ENCODE peak calls at places on chromosome 2, in eight cellular contexts. F, C, B, N, A, K, P and X are unnamed samples.

GRCh38 chr2:49936965-49937364 is 782.6 kb upstream of the FSHR start:
- DNase-seq in F (no peak), C (no peak), B (no peak), N (no peak), A (no peak), K (no peak), P (no peak), X (no peak)

GRCh38 chr2:173441222-173441621 is 86.5 kb downstream of the CDCA7 start:
- DNase-seq in F (no peak), C (no peak), B (no peak), N (no peak), A (no peak), K (no peak), P (no peak), X (no peak)

GRCh38 chr2:19710230-19710629 is 191.6 kb downstream of the TTC32 start:
- DNase-seq in F (no peak), C (no peak), B (no peak), N (no peak), A (no peak), K (no peak), P (no peak), X (no peak)

GRCh38 chr2:38149533-38149932 is 73.6 kb upstream of the CYP1B1 start:
- DNase-seq in F (peak; percentile 26), C (no peak), B (no peak), N (no peak), A (no peak), K (no peak), P (no peak), X (no peak)

GRCh38 chr2:179446475-179447141 is 182.0 kb upstream of the SESTD1 start:
- DNase-seq in F (no peak), C (no peak), B (no peak), N (no peak), A (no peak), K (no peak), P (no peak), X (peak; percentile 56)

GRCh38 chr2:69291004-69291650 is 95.9 kb downstream of the GFPT1 start:
- DNase-seq in F (no peak), C (no peak), B (no peak), N (no peak), A (no peak), K (no peak), P (no peak), X (no peak)

GRCh38 chr2:191333911-191334357 is 88.7 kb downstream of the MYO1B start:
- DNase-seq in F (no peak), C (peak; percentile 54), B (no peak), N (no peak), A (no peak), K (peak; percentile 42), P (peak; percentile 59), X (no peak)

GRCh38 chr2:84924173-84925106 is 19.0 kb downstream of the TMSB10 start:
- DNase-seq in F (no peak), C (no peak), B (no peak), N (peak; percentile 44), A (no peak), K (peak; percentile 53), P (no peak), X (no peak)

GRCh38 chr2:28976584-28976983 is 4.5 kb upstream of the TOGARAM2 start:
- DNase-seq in F (peak; percentile 95), C (peak; percentile 57), B (no peak), N (no peak), A (no peak), K (no peak), P (peak; percentile 47), X (peak; percentile 92)

GRCh38 chr2:30786923-30787685 is 20.1 kb downstream of the CAPN13 start:
- DNase-seq in F (peak; percentile 17), C (no peak), B (no peak), N (no peak), A (no peak), K (no peak), P (no peak), X (no peak)

GRCh38 chr2:59301466-59302402 is 1060.6 kb upstream of the FANCL start:
- DNase-seq in F (peak; percentile 86), C (peak; percentile 21), B (peak; percentile 1), N (peak; percentile 75), A (no peak), K (no peak), P (peak; percentile 23), X (peak; percentile 42)

GRCh38 chr2:133862400-133862977 is 294.2 kb upstream of the NCKAP5 start:
- DNase-seq in F (peak; percentile 16), C (no peak), B (no peak), N (no peak), A (no peak), K (no peak), P (no peak), X (no peak)

GRCh38 chr2:222358876-222359275 is 60.1 kb upstream of the PAX3 start:
- DNase-seq in F (no peak), C (no peak), B (no peak), N (no peak), A (no peak), K (no peak), P (no peak), X (no peak)

GRCh38 chr2:85308951-85309555 is 18.7 kb downstream of the TGOLN2 start:
- DNase-seq in F (peak; percentile 57), C (no peak), B (peak; percentile 33), N (no peak), A (no peak), K (no peak), P (peak; percentile 25), X (no peak)

GRCh38 chr2:103005386-103005785 is 243.6 kb downstream of the TMEM182 start:
- DNase-seq in F (no peak), C (no peak), B (no peak), N (no peak), A (no peak), K (no peak), P (no peak), X (no peak)

GRCh38 chr2:239905884-239906654 is 119.1 kb downstream of the NDUFA10 start:
- DNase-seq in F (peak; percentile 19), C (no peak), B (no peak), N (no peak), A (no peak), K (no peak), P (no peak), X (no peak)

GRCh38 chr2:134392689-134393476 is 139.0 kb downstream of the MGAT5 start:
- DNase-seq in F (no peak), C (no peak), B (no peak), N (no peak), A (no peak), K (no peak), P (no peak), X (no peak)

GRCh38 chr2:157182834-157183396 is 74.6 kb upstream of the GALNT5 start:
- DNase-seq in F (no peak), C (peak; percentile 42), B (no peak), N (no peak), A (no peak), K (no peak), P (peak; percentile 53), X (peak; percentile 36)

GRCh38 chr2:239536186-239536585 is 135.4 kb upstream of the HDAC4 start:
- DNase-seq in F (no peak), C (no peak), B (no peak), N (no peak), A (no peak), K (no peak), P (no peak), X (no peak)